ENCODE peak calls at places on chromosomes 16 and 17, in nine cellular contexts. X, I, D, O, L, B, G, U and N are unnamed samples.

GRCh38 chr17:31386542-31387075 is 4.9 kb upstream of the RAB11FIP4 start:
- DNase-seq in G (no peak), O (no peak), U (no peak), L (no peak), D (no peak), I (no peak), B (no peak), X (no peak), N (no peak)

GRCh38 chr16:29854520-29855100 is 8.4 kb downstream of the CDIPT start:
- DNase-seq in D (no peak), L (no peak), X (no peak), O (no peak), B (no peak), U (no peak), G (no peak), I (no peak), N (no peak)

GRCh38 chr16:21279501-21279900 is 1.4 kb upstream of the CRYM start:
- DNase-seq in B (no peak), L (no peak), D (no peak), G (no peak), X (no peak), U (no peak), I (no peak), O (no peak), N (no peak)

GRCh38 chr17:61396586-61397085 is 3.0 kb upstream of the TBX2 start:
- DNase-seq in U (no peak), X (no peak), I (no peak), B (peak), D (no peak), O (no peak), G (peak), L (no peak), N (no peak)

GRCh38 chr17:50265690-50266306 is 8.5 kb upstream of the TMEM92 start:
- DNase-seq in O (no peak), L (no peak), G (no peak), D (peak), X (no peak), B (no peak), U (no peak), I (no peak), N (no peak)

GRCh38 chr16:74169687-74170522 is 126.7 kb upstream of the PSMD7 start:
- DNase-seq in X (no peak), D (no peak), G (no peak), I (no peak), U (no peak), L (no peak), B (no peak), O (no peak), N (no peak)

GRCh38 chr16:3045758-3046505 is 429 bp upstream of the MMP25 start:
- DNase-seq in L (no peak), U (no peak), O (peak), B (no peak), G (peak), X (no peak), I (no peak), D (no peak), N (no peak)

GRCh38 chr16:24036614-24037013 is 200.8 kb downstream of the PRKCB start:
- DNase-seq in B (peak), G (no peak), O (peak), X (no peak), L (peak), U (no peak), D (no peak), I (peak), N (peak)

GRCh38 chr16:68353366-68353765 is 42.5 kb downstream of the PRMT7 start:
- DNase-seq in D (no peak), U (no peak), B (no peak), G (no peak), X (no peak), O (no peak), I (no peak), L (no peak), N (no peak)

GRCh38 chr16:17657037-17657436 is 186.3 kb upstream of the XYLT1 start:
- DNase-seq in B (peak), I (no peak), O (no peak), L (no peak), U (no peak), G (no peak), X (no peak), D (no peak), N (no peak)

GRCh38 chr16:679808-680624 is at the start of gene STUB1:
- DNase-seq in G (peak), U (no peak), L (peak), I (peak), D (peak), B (peak), O (peak), X (peak), N (peak)

GRCh38 chr16:79810449-79811189 is 210.1 kb upstream of the MAF start:
- DNase-seq in G (no peak), O (no peak), U (no peak), D (no peak), I (no peak), X (no peak), L (no peak), B (no peak), N (no peak)

GRCh38 chr16:74623846-74624245 is 16.9 kb upstream of the GLG1 start:
- DNase-seq in D (no peak), X (no peak), B (no peak), G (no peak), I (no peak), U (no peak), L (peak), O (no peak), N (no peak)

GRCh38 chr17:79633154-79633553 is 22.3 kb upstream of the RBFOX3 start:
- DNase-seq in O (peak), B (peak), I (no peak), U (no peak), L (peak), G (no peak), X (peak), D (no peak), N (no peak)

GRCh38 chr16:63361032-63361624 is 1324.9 kb upstream of the CDH8 start:
- DNase-seq in X (no peak), O (no peak), B (no peak), U (no peak), G (no peak), D (no peak), I (peak), L (no peak), N (peak)

GRCh38 chr17:45172232-45172540 is 10.5 kb downstream of the HEXIM2 start:
- DNase-seq in G (no peak), I (no peak), D (no peak), L (no peak), O (no peak), B (peak), U (no peak), X (no peak), N (no peak)
- TF ChIP-seq EP300 in G (no peak), I (no peak), D (no peak), L (no peak), O (no peak), B (no peak), U (no peak), X (no peak), N (no peak)

GRCh38 chr17:38590988-38591758 is 14.6 kb downstream of the SRCIN1 start:
- DNase-seq in D (no peak), I (no peak), U (no peak), O (no peak), G (no peak), L (no peak), B (no peak), X (no peak), N (no peak)
- TF ChIP-seq EP300 in D (no peak), I (no peak), U (no peak), O (no peak), G (no peak), L (no peak), B (no peak), X (no peak), N (no peak)

DNA sequence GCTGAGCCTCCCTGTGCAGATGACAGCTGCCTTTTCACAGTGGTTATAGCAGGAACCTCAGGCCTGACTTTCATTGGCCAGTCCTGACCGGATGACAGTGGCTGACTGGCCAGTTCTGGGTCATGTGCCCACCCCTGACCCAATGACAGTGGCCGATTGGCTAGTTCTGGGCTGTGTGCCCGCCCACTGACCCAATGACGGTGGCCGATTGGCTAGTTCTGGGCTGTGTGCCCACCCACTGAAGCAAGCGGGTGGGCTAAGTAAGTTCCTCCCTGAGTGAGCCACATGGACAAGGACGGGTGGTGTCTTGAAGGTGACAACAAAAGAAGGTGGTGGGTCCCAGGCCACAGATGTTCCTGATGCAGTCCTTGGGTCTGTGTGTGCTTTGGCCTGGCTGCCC is 9.5 kb downstream of the DEF8 start:
- DNase-seq in X (no peak), O (no peak), L (no peak), D (no peak), G (no peak), B (peak), U (no peak), I (no peak), N (peak)
- TF ChIP-seq EP300 in X (no peak), O (no peak), L (no peak), D (no peak), G (no peak), B (no peak), U (no peak), I (no peak), N (no peak)

GRCh38 chr17:2842464-2842863 is 46.2 kb downstream of the RAP1GAP2 start:
- DNase-seq in X (no peak), O (no peak), G (no peak), L (no peak), U (no peak), B (no peak), D (no peak), I (no peak), N (no peak)

GRCh38 chr17:2835791-2836190 is 39.6 kb downstream of the RAP1GAP2 start:
- DNase-seq in D (no peak), B (no peak), U (no peak), L (no peak), I (no peak), X (no peak), O (no peak), G (no peak), N (no peak)

GRCh38 chr17:2841606-2842005 is 45.4 kb downstream of the RAP1GAP2 start:
- DNase-seq in I (no peak), X (no peak), D (no peak), U (no peak), L (no peak), B (no peak), G (no peak), O (no peak), N (no peak)

GRCh38 chr17:2837147-2837561 is 40.9 kb downstream of the RAP1GAP2 start:
- DNase-seq in G (no peak), O (no peak), D (no peak), B (no peak), L (no peak), I (no peak), U (no peak), X (no peak), N (no peak)
- TF ChIP-seq EP300 in G (no peak), O (no peak), D (no peak), B (no peak), L (no peak), I (no peak), U (no peak), X (no peak), N (no peak)

GRCh38 chr17:21551081-21551881 is 141.0 kb upstream of the KCNJ18 start:
- DNase-seq in I (peak), D (peak), X (peak), U (no peak), L (peak), G (peak), O (peak), B (peak), N (peak)

GRCh38 chr17:21545051-21545450 is 147.3 kb upstream of the KCNJ18 start:
- DNase-seq in B (no peak), G (no peak), I (no peak), D (no peak), L (no peak), U (no peak), X (no peak), O (no peak), N (no peak)

GRCh38 chr17:21542991-21543390 is 149.3 kb upstream of the KCNJ18 start:
- DNase-seq in D (no peak), B (no peak), L (no peak), X (no peak), I (no peak), U (no peak), O (no peak), G (no peak), N (no peak)

GRCh38 chr17:21549107-21549687 is 143.1 kb upstream of the KCNJ18 start:
- DNase-seq in U (no peak), O (no peak), X (no peak), D (no peak), I (no peak), G (no peak), B (no peak), L (no peak), N (no peak)

GRCh38 chr17:21548236-21548635 is 144.1 kb upstream of the KCNJ18 start:
- DNase-seq in I (no peak), O (no peak), U (no peak), X (no peak), D (no peak), L (no peak), G (no peak), B (no peak), N (no peak)
- TF ChIP-seq EP300 in I (no peak), O (no peak), U (no peak), X (no peak), D (no peak), L (no peak), G (no peak), B (no peak), N (no peak)

GRCh38 chr16:84692451-84692850 is 7.3 kb upstream of the USP10 start:
- DNase-seq in U (no peak), G (no peak), I (no peak), O (no peak), D (no peak), X (no peak), B (no peak), L (no peak), N (no peak)
- TF ChIP-seq EP300 in U (no peak), G (no peak), I (no peak), O (no peak), D (no peak), X (no peak), B (no peak), L (no peak), N (no peak)